ENCODE peak calls at places on chromosomes 2 and 18, in six cellular contexts. I is psoas muscle, V is esophagus squamous epithelium, B is uterus, Z is pancreas, M is PC-9. K is an unnamed sample.

GRCh38 chr2:17539993-17540812 is at the start of gene VSNL1:
- DNase-seq in I (peak; percentile 88), V (no peak), B (peak; percentile 80), Z (peak; percentile 97), M (peak; percentile 57), K (peak; percentile 91)

GRCh38 chr18:75247601-75248421 is 37.2 kb downstream of the TSHZ1 start:
- DNase-seq in I (no peak), V (no peak), B (no peak), Z (no peak), M (no peak), K (no peak)

GRCh38 chr2:166563894-166564293 is 69.8 kb upstream of the SCN7A start:
- DNase-seq in I (no peak), V (no peak), B (no peak), Z (no peak), M (no peak), K (no peak)

GRCh38 chr2:169623224-169623623 is 39.1 kb downstream of the PPIG start:
- DNase-seq in I (no peak), V (no peak), B (no peak), Z (no peak), M (no peak), K (no peak)

GRCh38 chr2:219297766-219298456 is 11.3 kb downstream of the PTPRN start:
- DNase-seq in I (no peak), V (no peak), B (no peak), Z (no peak), M (no peak), K (peak; percentile 7)

GRCh38 chr2:101474752-101475384 is at the start of gene RFX8:
- DNase-seq in I (no peak), V (no peak), B (peak; percentile 21), Z (no peak), M (no peak), K (no peak)

GRCh38 chr2:200373973-200374416 is 67.5 kb downstream of the SPATS2L start:
- DNase-seq in I (no peak), V (no peak), B (no peak), Z (no peak), M (no peak), K (no peak)

GRCh38 chr2:129903586-129904425 is 75.7 kb upstream of the RAB6C start:
- DNase-seq in I (no peak), V (no peak), B (no peak), Z (no peak), M (no peak), K (peak; percentile 68)

GRCh38 chr2:177254433-177255226 is 9.9 kb downstream of the NFE2L2 start:
- DNase-seq in I (peak; percentile 66), V (no peak), B (no peak), Z (no peak), M (no peak), K (peak; percentile 41)

GRCh38 chr2:156933580-156934225 is 323.8 kb upstream of the GALNT5 start:
- DNase-seq in I (no peak), V (no peak), B (no peak), Z (no peak), M (peak; percentile 33), K (no peak)

DNA sequence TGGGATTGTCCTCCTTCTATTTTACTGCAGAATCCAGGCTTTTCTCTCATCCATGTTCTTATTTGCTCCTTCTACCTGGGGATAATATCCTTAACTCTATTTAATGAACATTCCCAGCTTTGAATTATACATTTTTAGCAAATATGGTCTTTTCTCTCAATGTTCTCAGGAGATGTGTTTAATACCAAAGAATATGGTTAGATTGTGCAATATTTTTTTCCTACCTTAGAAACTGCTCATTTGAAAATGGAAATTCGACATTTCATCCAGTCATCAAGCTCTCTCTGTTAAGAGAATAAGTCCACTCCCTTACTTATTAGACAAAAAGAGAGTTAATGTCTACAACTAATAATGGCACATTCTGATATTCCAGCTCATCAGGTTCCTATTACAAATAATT is 160.4 kb upstream of the GULP1 start:
- DNase-seq in I (no peak), V (no peak), B (no peak), Z (no peak), M (no peak), K (no peak)
- H3K27ac ChIP-seq in I (no peak overlapping the region), V (no peak overlapping the region), B (no peak overlapping the region), Z (no peak overlapping the region), M (no peak overlapping the region), K (no peak overlapping the region)

GRCh38 chr2:61855178-61855523 is 1.3 kb upstream of the FAM161A start:
- DNase-seq in I (no peak), V (no peak), B (no peak), Z (no peak), M (peak; percentile 37), K (peak; percentile 44)

GRCh38 chr2:61853086-61853847 is 593 bp downstream of the FAM161A start:
- DNase-seq in I (peak; percentile 82), V (no peak), B (no peak), Z (no peak), M (peak; percentile 40), K (peak; percentile 11)

GRCh38 chr2:61853848-61854434 is at the start of gene FAM161A:
- DNase-seq in I (peak; percentile 94), V (peak; percentile 56), B (peak; percentile 89), Z (peak; percentile 92), M (peak; percentile 86), K (peak; percentile 89)

DNA sequence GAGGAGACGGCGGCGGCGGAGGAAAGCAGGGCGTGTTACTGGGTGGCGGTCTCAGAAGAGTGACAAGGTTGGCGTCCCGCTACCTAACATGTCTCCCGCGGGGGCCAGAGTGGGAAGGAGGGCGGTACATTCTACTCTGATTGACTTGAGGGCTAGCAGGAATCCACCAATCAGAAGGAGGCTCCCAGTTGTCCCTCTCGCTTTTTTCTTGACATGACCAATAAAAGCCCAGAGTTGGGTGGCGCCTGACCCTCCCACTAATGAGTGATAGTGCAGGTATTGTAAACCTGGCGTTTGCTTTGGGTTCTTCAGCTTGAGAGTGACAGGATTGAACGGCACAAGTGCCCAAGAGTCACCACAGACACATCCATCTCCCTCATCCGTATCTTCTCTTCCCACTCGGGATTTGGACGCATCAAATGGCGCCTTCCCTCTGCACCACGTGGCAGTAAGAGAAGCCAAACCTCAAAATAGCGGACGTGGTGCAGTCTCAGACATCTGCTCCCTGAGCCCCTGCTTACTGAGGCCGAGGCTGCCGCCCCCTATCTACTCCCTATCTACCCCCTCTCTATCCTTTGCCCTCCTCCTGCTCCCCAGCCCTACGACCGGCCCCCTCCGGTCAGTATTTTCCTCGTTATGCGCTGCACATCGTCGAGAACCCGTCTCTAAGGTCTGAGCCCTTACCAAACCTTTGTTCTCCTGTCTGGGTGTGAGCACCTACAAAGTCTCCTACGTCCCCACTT is 746 bp upstream of the FAM161A start:
- DNase-seq in I (peak; percentile 90), V (peak; percentile 67), B (peak; percentile 92), Z (peak; percentile 92), M (peak; percentile 92), K (peak; percentile 93)
- TF ChIP-seq CTCF in I (no peak), V (no peak), B (no peak), Z (no peak), M (no peak), K (no peak)

GRCh38 chr18:332007-332406 is 64.2 kb upstream of the THOC1 start:
- DNase-seq in I (no peak), V (no peak), B (no peak), Z (no peak), M (no peak), K (no peak)

GRCh38 chr18:331231-331771 is 63.5 kb upstream of the THOC1 start:
- DNase-seq in I (no peak), V (no peak), B (peak; percentile 37), Z (no peak), M (no peak), K (peak; percentile 15)

GRCh38 chr18:334575-335132 is 66.8 kb upstream of the THOC1 start:
- DNase-seq in I (no peak), V (no peak), B (no peak), Z (peak; percentile 56), M (no peak), K (no peak)

GRCh38 chr18:335741-336140 is 67.9 kb upstream of the THOC1 start:
- DNase-seq in I (no peak), V (no peak), B (no peak), Z (no peak), M (no peak), K (no peak)

DNA sequence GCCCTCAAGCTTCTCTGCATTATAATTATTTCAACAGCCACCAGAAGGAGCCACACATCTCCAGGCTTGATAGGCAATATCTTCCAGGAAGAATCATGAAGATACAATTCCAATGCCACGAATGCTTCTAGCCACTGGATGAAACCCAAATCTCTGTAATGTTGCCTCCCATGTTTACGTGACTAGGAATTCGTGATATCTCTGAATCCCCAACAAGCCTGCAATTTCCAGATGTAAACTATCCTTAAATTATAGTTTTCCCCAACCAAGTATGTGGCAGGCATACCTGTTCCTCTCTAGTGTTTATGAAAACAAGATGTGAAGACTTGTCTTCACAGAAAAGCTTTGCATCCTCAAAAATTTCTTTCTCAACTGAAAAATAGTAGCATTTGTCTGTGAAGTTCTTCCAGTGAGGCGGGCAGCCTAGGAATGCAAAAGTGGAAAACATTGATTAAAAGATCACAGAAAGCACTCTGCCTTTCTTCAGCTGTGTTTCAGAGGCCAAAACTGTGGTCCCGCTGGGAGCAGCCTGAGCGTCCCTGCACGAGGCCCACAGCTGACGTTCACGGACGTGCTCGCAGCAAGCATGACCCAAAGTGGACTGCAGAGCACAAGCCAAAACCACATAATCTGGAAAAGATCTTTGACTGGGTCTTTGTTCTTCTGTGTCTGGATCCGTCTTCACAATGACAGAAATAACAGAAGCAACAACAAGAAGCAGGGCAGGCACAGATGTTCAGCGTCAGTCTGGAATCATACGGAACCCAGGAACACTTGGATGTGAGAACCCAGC is 65.1 kb upstream of the THOC1 start:
- DNase-seq in I (peak; percentile 86), V (no peak), B (no peak), Z (no peak), M (no peak), K (no peak)
- H3K27me3 ChIP-seq in I (peaks cover 3% of the 10 kb centered on the region), V (no peaks in the 10 kb centered on the region), B (no peaks in the 10 kb centered on the region), Z (no peaks in the 10 kb centered on the region), M (peaks cover 98% of the 10 kb centered on the region), K (no peaks in the 10 kb centered on the region)

GRCh38 chr2:162579986-162580385 is 236.1 kb downstream of the GCA start:
- DNase-seq in I (no peak), V (no peak), B (no peak), Z (no peak), M (no peak), K (no peak)

GRCh38 chr2:162581931-162582330 is 238.0 kb downstream of the GCA start:
- DNase-seq in I (no peak), V (no peak), B (no peak), Z (no peak), M (no peak), K (no peak)

GRCh38 chr2:162574615-162575452 is 230.9 kb downstream of the GCA start:
- DNase-seq in I (no peak), V (no peak), B (no peak), Z (no peak), M (no peak), K (no peak)

GRCh38 chr2:162582357-162582798 is 238.4 kb downstream of the GCA start:
- DNase-seq in I (no peak), V (no peak), B (no peak), Z (peak; percentile 22), M (peak; percentile 33), K (no peak)

DNA sequence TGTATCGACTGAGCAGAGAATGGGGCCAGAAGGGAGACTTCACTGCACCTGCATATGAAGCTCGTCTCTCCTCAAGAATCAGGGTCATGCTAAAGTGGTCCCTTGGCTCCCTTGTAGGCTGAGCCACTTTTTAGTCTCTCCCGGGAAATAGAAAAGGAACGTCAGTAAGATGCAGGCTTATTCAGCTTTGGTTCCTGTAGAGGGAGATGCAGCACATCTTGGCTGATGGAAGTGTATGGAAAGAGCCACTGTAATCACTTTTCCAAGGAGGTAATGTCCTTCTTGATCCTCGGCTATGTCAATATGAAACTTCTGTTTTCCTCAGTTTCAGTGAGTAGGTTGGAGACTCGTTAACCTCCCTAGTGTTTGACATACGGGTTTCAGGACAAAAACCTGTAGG is 235.2 kb downstream of the GCA start:
- DNase-seq in I (no peak), V (no peak), B (no peak), Z (no peak), M (no peak), K (no peak)
- H3K27ac ChIP-seq in I (no peak overlapping the region), V (no peak overlapping the region), B (no peak overlapping the region), Z (no peak overlapping the region), M (no peak overlapping the region), K (no peak overlapping the region)

GRCh38 chr2:188976545-188977268 is 2.5 kb downstream of the COL3A1 start:
- DNase-seq in I (no peak), V (no peak), B (no peak), Z (no peak), M (no peak), K (no peak)
- TF ChIP-seq CTCF in I (peak; percentile 44), V (no peak), B (peak; percentile 61), Z (no peak), M (no peak), K (no peak)

K was measured in dorsolateral prefrontal cortex.